ENCODE peak calls at places on chromosomes 13 and 19, in seven cellular contexts. W is NCI-H2171; C is T-helper 9 cell; J is activated T-cell treated with anti-CD3 and anti-CD28 coated beads for 4 hours; P is ovary; X is naive thymus-derived CD8-positive, alpha-beta T cell; S is NCI-H2029. N is an unnamed sample.

GRCh38 chr19:1522061-1522460 is 1.8 kb upstream of the PLK5 start:
- DNase-seq in J (no peak), W (no peak), X (no peak), P (no peak), C (no peak), S (no peak), N (no peak)

GRCh38 chr19:48757089-48757675 is 1.9 kb downstream of the FGF21 start:
- DNase-seq in W (no peak), C (no peak), J (no peak), X (no peak), P (no peak), S (no peak), N (no peak)

GRCh38 chr13:53240316-53240715 is 211.7 kb downstream of the OLFM4 start:
- DNase-seq in J (no peak), S (no peak), W (no peak), X (no peak), C (no peak), P (no peak), N (no peak)

GRCh38 chr19:4622695-4623421 is 16.5 kb upstream of the TNFAIP8L1 start:
- DNase-seq in W (no peak), J (no peak), S (no peak), C (no peak), X (no peak), P (no peak), N (no peak)

GRCh38 chr13:46160474-46161066 is 21.4 kb downstream of the LCP1 start:
- DNase-seq in S (no peak), W (peak), P (no peak), J (no peak), C (no peak), X (no peak), N (no peak)

GRCh38 chr19:46753420-46754155 is 7.3 kb upstream of the STRN4 start:
- DNase-seq in X (peak), C (peak), W (peak), J (peak), P (peak), S (peak), N (peak)

GRCh38 chr13:95608640-95609280 is 35.7 kb downstream of the DZIP1 start:
- DNase-seq in S (no peak), P (no peak), C (no peak), J (no peak), W (no peak), X (no peak), N (no peak)

GRCh38 chr13:112791662-112792440 is 102.0 kb downstream of the ATP11A start:
- DNase-seq in W (no peak), J (no peak), P (no peak), C (no peak), S (peak), X (no peak), N (no peak)

GRCh38 chr13:27147530-27148170 is 24.0 kb downstream of the USP12 start:
- DNase-seq in P (no peak), J (no peak), S (no peak), X (no peak), C (no peak), W (no peak), N (no peak)

GRCh38 chr19:12696366-12697335 is at the start of gene FBXW9:
- DNase-seq in J (peak), X (peak), W (peak), C (peak), P (peak), S (peak), N (peak)

GRCh38 chr13:40061466-40062450 is 406.3 kb downstream of the COG6 start:
- DNase-seq in C (no peak), X (no peak), W (no peak), J (no peak), P (no peak), S (peak), N (no peak)

GRCh38 chr19:15584541-15585115 is 30.4 kb upstream of the CYP4F8 start:
- DNase-seq in J (peak), S (peak), X (peak), P (peak), W (peak), C (peak), N (peak)

GRCh38 chr13:79866436-79866835 is 385.5 kb downstream of the NDFIP2 start:
- DNase-seq in J (no peak), S (no peak), P (no peak), X (no peak), C (no peak), W (no peak), N (no peak)

N was measured in effector CD4-positive, alpha-beta T cell.